ENCODE peak calls at places on chromosome 3, in five cellular contexts. E is HFF-Myc, Q is right atrium auricular region, J is endothelial cell, C is uterus. F is an unnamed sample.

GRCh38 chr3:74661672-74662071 is 47.2 kb upstream of the CNTN3 start:
- DNase-seq in E (no peak), Q (no peak), J (no peak), C (no peak), F (no peak)

GRCh38 chr3:36911990-36912804 is 32.7 kb downstream of the TRANK1 start:
- DNase-seq in E (peak; percentile 52), Q (peak; percentile 51), J (no peak), C (no peak), F (peak; percentile 83)

GRCh38 chr3:167151671-167152070 is 228.4 kb downstream of the ZBBX start:
- DNase-seq in E (no peak), Q (no peak), J (no peak), C (no peak), F (no peak)

GRCh38 chr3:108818404-108818803 is 4.2 kb upstream of the TRAT1 start:
- DNase-seq in E (no peak), Q (no peak), J (peak; percentile 36), C (no peak), F (peak; percentile 22)

GRCh38 chr3:188697127-188697526 is 474.6 kb upstream of the TPRG1 start:
- DNase-seq in E (no peak), Q (no peak), J (no peak), C (no peak), F (no peak)

GRCh38 chr3:48504051-48504946 is at the start of gene SHISA5:
- DNase-seq in E (no peak), Q (peak; percentile 80), J (peak; percentile 73), C (peak; percentile 89), F (peak; percentile 82)

GRCh38 chr3:117454236-117454635 is 744.7 kb downstream of the TUSC7 start:
- DNase-seq in E (no peak), Q (no peak), J (no peak), C (no peak), F (no peak)

GRCh38 chr3:94004301-94004910 is 24.0 kb downstream of the STX19 start:
- DNase-seq in E (peak; percentile 56), Q (no peak), J (no peak), C (no peak), F (peak; percentile 43)

GRCh38 chr3:75978686-75979085 is 193.3 kb upstream of the ZNF717 start:
- DNase-seq in E (no peak), Q (no peak), J (no peak), C (no peak), F (no peak)

GRCh38 chr3:71690222-71690821 is 34.9 kb downstream of the EIF4E3 start:
- DNase-seq in E (no peak), Q (no peak), J (peak; percentile 10), C (no peak), F (no peak)

GRCh38 chr3:174202561-174202960 is 656.6 kb upstream of the NAALADL2 start:
- DNase-seq in E (no peak), Q (no peak), J (no peak), C (no peak), F (no peak)

GRCh38 chr3:60147249-60147648 is 1097.4 kb upstream of the CFAP20DC start:
- DNase-seq in E (no peak), Q (no peak), J (no peak), C (no peak), F (no peak)

GRCh38 chr3:37863949-37864822 is 2.5 kb downstream of the CTDSPL start:
- DNase-seq in E (no peak), Q (no peak), J (no peak), C (no peak), F (no peak)

GRCh38 chr3:33071181-33071580 is 25.8 kb downstream of the GLB1 start:
- DNase-seq in E (no peak), Q (no peak), J (no peak), C (no peak), F (no peak)

GRCh38 chr3:172938788-172939187 is 188.3 kb downstream of the ECT2 start:
- DNase-seq in E (no peak), Q (no peak), J (no peak), C (no peak), F (no peak)

GRCh38 chr3:46672349-46672695 is 21.2 kb downstream of the ALS2CL start:
- DNase-seq in E (no peak), Q (no peak), J (no peak), C (no peak), F (no peak)

GRCh38 chr3:119969759-119970158 is 124.5 kb downstream of the GSK3B start:
- DNase-seq in E (no peak), Q (no peak), J (no peak), C (no peak), F (no peak)

GRCh38 chr3:193190387-193190786 is 50.6 kb upstream of the PLAAT1 start:
- DNase-seq in E (no peak), Q (no peak), J (peak; percentile 51), C (no peak), F (peak; percentile 22)

GRCh38 chr3:117853923-117854322 is 1144.3 kb downstream of the TUSC7 start:
- DNase-seq in E (peak; percentile 21), Q (no peak), J (no peak), C (no peak), F (no peak)

GRCh38 chr3:145865329-145865904 is 295.6 kb downstream of the PLOD2 start:
- DNase-seq in E (no peak), Q (no peak), J (no peak), C (no peak), F (no peak)

DNA sequence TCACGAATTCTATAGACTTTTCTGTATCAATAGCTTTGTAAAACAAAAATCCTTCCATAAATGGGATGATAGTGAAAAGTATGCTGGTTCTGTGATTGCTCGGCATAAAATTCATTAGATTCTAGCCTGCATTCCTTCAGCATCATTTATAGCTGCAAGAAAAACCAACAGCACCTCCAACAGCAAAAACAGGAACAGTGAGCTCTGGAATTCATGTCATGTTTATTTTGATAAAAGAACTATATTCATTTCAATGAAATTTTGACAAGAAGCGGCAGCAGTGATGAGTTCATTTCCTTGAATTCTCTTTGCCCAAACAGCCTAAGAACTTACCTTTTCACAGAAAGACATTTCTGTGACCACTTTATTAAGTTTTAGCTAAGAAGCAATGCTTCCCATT is 515.2 kb upstream of the CCDC54 start:
- DNase-seq in E (no peak), Q (no peak), J (no peak), C (no peak), F (no peak)
- TF ChIP-seq CTCF in E (no peak), Q (peak; percentile 45), J (no peak), C (no peak), F (no peak)

GRCh38 chr3:159988617-159989251 is at the start of gene IL12A:
- DNase-seq in E (no peak), Q (peak; percentile 71), J (peak; percentile 83), C (peak; percentile 75), F (peak; percentile 90)

GRCh38 chr3:159982442-159982841 is 6.2 kb upstream of the IL12A start:
- DNase-seq in E (no peak), Q (no peak), J (no peak), C (no peak), F (no peak)

GRCh38 chr3:159991591-159991990 is 3.0 kb downstream of the IL12A start:
- DNase-seq in E (no peak), Q (no peak), J (no peak), C (no peak), F (no peak)

GRCh38 chr3:159989973-159990846 is 1.6 kb downstream of the IL12A start:
- DNase-seq in E (no peak), Q (no peak), J (no peak), C (no peak), F (no peak)

DNA sequence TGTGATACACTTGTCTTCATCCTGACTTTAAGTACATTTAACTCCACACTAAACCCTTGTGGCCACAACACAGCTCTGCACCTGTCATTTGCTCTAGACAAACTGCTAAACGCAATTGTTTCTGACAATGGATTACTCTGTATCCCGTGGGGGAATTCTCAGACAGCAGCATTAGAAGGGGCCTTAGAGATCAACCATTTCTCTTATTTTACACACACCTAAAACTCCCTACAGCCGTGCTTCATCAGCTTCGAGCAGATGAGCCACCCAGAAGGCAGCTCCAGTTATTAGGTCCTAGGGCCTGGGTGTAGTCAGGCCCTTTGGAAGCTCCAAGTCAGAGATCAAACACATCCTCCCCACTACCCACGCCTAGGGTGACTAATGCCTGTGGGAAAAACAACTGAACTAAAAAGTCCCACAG is 1.3 kb upstream of the IL12A start:
- DNase-seq in E (no peak), Q (no peak), J (no peak), C (no peak), F (no peak)
- TF ChIP-seq CTCF in E (no peak), Q (peak; percentile 18), J (no peak), C (no peak), F (peak; percentile 37)

DNA sequence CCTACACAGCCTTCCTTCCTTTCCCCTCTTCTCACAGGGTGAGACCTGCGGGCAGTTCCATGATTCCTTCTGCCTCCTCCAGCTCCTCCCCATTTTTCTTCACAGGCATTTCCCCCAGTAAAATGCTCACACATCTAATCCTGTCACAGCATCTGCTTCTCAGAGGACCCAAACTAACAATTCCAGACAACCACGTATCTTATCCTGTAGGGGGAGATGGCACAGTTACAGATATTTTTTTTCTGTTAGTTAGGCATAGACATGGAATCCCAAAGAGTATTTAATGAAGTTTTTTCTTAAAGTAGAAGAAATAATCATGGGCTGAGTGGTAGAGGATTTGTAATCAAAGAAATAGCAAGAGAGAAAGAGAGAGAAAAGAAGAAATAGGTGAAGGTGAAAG is 373.1 kb upstream of the ADAMTS9 start:
- DNase-seq in E (no peak), Q (no peak), J (no peak), C (no peak), F (no peak)
- TF ChIP-seq CTCF in E (no peak), Q (no peak), J (peak; percentile 25), C (no peak), F (no peak)

GRCh38 chr3:171514466-171514865 is 54.3 kb upstream of the TNIK start:
- DNase-seq in E (no peak), Q (no peak), J (no peak), C (no peak), F (no peak)
- TF ChIP-seq CTCF in E (no peak), Q (no peak), J (peak; percentile 72), C (no peak), F (no peak)

DNA sequence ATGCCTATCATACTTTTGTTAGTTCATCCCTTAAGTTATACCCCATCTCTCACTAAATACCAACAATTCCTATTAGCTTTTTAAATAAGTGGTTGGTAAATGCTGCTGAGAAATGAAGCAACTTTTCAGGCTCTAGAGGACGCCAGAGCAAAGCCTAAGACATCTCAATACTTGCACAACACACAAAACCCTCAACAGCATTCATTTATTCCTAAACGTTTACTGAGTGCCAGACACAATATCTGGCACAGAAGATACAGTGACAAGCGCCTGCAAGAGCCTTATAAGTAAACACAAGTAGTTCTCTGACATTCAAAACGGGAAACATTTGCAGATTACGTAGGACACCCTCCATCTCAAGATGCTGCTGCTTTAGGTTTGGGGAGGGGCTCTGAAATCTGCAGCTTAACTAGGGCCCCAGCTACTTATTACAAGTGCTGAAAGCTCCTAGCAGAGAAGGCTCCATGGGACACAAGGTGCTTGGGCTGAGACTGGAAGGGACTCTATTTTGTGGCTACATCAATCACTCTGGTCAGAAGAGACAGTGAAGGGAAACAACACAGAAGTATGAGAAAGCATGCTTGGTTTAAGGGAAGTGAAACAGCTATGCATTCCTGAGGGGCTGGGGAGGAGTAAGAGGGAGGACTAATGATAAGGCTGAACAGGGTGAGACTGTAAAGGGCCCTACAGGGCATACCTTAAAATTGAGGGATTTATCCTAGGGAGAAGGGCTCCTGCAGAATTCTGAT is 311.3 kb downstream of the PLCL2 start:
- DNase-seq in E (no peak), Q (no peak), J (no peak), C (no peak), F (peak; percentile 47)
- TF ChIP-seq CTCF in E (no peak), Q (peak; percentile 50), J (no peak), C (no peak), F (peak; percentile 18)